ENCODE peak calls at places on chromosome X, in six cellular contexts. J is IMR-90, K is lower lobe of right lung, B is pancreas, N is heart right ventricle, F is transverse colon. S is an unnamed sample. For H3K27me3, the result is how much of the 10 kb centered on the place peaks cover.

GRCh38 chrX:115058276-115058675 is 40.9 kb upstream of the IL13RA2 start:
- DNase-seq in J (peak), K (no peak), B (no peak), N (no peak), F (no peak), S (peak)

GRCh38 chrX:133412246-133412645 is 3.0 kb downstream of the GPC4 start:
- DNase-seq in J (peak), K (no peak), B (no peak), N (no peak), F (no peak), S (peak)

GRCh38 chrX:48890934-48891401 is 6.6 kb downstream of the TIMM17B start:
- DNase-seq in J (no peak), K (peak), B (no peak), N (no peak), F (no peak), S (no peak)

GRCh38 chrX:101642086-101642485 is 17.6 kb downstream of the ARMCX2 start:
- DNase-seq in J (no peak), K (no peak), B (no peak), N (no peak), F (no peak), S (no peak)

GRCh38 chrX:129318375-129318774 is 204.9 kb downstream of the SMARCA1 start:
- DNase-seq in J (peak), K (no peak), B (no peak), N (no peak), F (no peak), S (peak)

GRCh38 chrX:107978707-107979307 is 3.4 kb downstream of the TEX13B start:
- DNase-seq in J (peak), K (no peak), B (no peak), N (no peak), F (no peak), S (peak)

GRCh38 chrX:16462912-16463311 is 187.0 kb upstream of the S100G start:
- DNase-seq in J (peak), K (no peak), B (no peak), N (no peak), F (no peak), S (peak)

GRCh38 chrX:24178441-24178840 is 28.9 kb downstream of the ZFX start:
- DNase-seq in J (no peak), K (no peak), B (no peak), N (no peak), F (no peak), S (no peak)

GRCh38 chrX:24100713-24101112 is 46.0 kb downstream of the EIF2S3 start:
- DNase-seq in J (peak), K (no peak), B (no peak), N (no peak), F (no peak), S (peak)

GRCh38 chrX:119181491-119181890 is 53.9 kb upstream of the KIAA1210 start:
- DNase-seq in J (no peak), K (no peak), B (no peak), N (no peak), F (peak), S (no peak)

GRCh38 chrX:150508461-150509367 is 59.7 kb upstream of the MTM1 start:
- DNase-seq in J (peak), K (peak), B (peak), N (peak), F (peak), S (no peak)

GRCh38 chrX:43940811-43941210 is 32.4 kb downstream of the NDP start:
- DNase-seq in J (peak), K (no peak), B (no peak), N (no peak), F (no peak), S (peak)

GRCh38 chrX:123773258-123773978 is 40.6 kb upstream of the THOC2 start:
- DNase-seq in J (no peak), K (no peak), B (no peak), N (no peak), F (no peak), S (no peak)

GRCh38 chrX:630922-631496 is 418 bp downstream of the SHOX start:
- DNase-seq in J (no peak), K (no peak), B (no peak), N (no peak), F (no peak), S (no peak)

GRCh38 chrX:37905436-37906147 is 58.2 kb upstream of the DYNLT3 start:
- DNase-seq in J (peak), K (no peak), B (peak), N (peak), F (no peak), S (peak)

GRCh38 chrX:41695464-41695863 is 6.7 kb downstream of the GPR34 start:
- DNase-seq in J (peak), K (no peak), B (no peak), N (no peak), F (no peak), S (no peak)

GRCh38 chrX:15549189-15550012 is 48.8 kb downstream of the BMX start:
- DNase-seq in J (no peak), K (no peak), B (no peak), N (no peak), F (no peak), S (no peak)

GRCh38 chrX:16445166-16445752 is 204.7 kb upstream of the S100G start:
- DNase-seq in J (peak), K (no peak), B (no peak), N (no peak), F (peak), S (peak)

GRCh38 chrX:70044541-70045245 is 5.0 kb downstream of the AWAT2 start:
- DNase-seq in J (peak), K (no peak), B (no peak), N (no peak), F (no peak), S (no peak)

GRCh38 chrX:70043685-70044084 is 6.1 kb downstream of the AWAT2 start:
- DNase-seq in J (no peak), K (no peak), B (no peak), N (no peak), F (no peak), S (no peak)

GRCh38 chrX:70049406-70049805 is 332 bp downstream of the AWAT2 start:
- DNase-seq in J (no peak), K (no peak), B (no peak), N (no peak), F (no peak), S (no peak)

GRCh38 chrX:70049925-70050324 is at the start of gene AWAT2:
- DNase-seq in J (no peak), K (no peak), B (no peak), N (no peak), F (no peak), S (no peak)

GRCh38 chrX:70046978-70047377 is 2.8 kb downstream of the AWAT2 start:
- DNase-seq in J (peak), K (no peak), B (no peak), N (no peak), F (no peak), S (no peak)
- TF ChIP-seq CTCF in J (no peak), K (no peak), B (no peak), N (no peak), F (no peak), S (no peak)

DNA sequence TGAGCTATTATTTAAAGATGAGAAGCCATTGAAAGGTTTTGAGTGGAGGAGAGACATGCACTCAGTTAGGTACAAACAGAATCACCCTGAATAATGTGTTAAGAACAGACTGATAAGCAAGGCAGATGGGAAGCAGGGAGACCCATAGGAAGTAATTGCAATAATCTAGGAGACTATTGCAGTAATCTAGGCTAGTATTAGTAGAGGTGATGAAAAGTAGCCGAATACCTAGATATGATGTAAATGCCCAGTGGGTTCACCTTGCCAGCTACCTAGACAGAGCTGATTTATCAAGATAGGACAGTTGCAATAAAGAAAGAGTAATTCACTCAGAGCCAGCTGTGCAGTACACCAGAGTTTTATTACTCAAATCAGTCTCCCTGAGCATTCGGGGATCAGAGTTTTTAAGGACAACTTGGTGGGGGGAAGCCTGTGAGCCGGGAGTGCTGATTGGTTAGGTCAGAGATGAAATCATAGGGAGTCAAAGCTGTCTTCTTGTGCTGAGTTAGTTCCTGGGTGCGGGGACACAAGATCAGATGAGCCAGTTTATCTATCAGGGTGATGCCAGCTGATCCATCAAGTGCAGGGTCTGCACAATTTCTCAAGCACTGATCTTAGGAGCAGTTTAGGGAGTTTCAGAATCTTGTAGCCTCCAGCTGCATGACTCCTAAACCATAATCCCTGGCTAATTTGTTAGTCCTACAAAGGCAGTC is 427.5 kb downstream of the RPA4 start:
- DNase-seq in J (no peak), K (no peak), B (no peak), N (no peak), F (no peak), S (no peak)
- H3K4me3 ChIP-seq in J (no peak), K (no peak), B (no peak), N (no peak), F (no peak), S (no peak)

DNA sequence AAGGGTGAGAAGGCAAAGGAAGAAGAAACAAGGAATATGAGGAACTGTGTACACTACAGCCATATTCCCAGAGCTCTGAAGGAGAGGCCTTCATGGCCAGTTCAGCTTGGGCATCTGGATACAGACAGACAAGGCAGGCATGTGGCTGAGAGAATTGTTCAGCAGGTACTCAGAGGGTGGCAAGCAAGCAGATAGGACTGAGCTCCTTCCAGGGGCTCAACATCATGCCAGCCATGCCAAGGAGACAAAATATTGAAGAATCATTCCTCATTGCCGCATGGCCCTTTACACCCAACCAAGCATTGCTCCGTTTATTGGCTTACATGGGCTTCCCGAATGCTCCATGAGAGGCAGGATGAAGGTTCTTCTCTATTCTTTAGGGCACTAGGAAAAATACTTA is 78.5 kb upstream of the EFNB1 start:
- DNase-seq in J (no peak), K (no peak), B (no peak), N (no peak), F (no peak), S (no peak)
- H3K27me3 ChIP-seq in J (under half), K (under half), B (under half), N (under half), F (under half), S (under half)

GRCh38 chrX:46912098-46912672 is at the start of gene JADE3:
- DNase-seq in J (peak), K (peak), B (peak), N (peak), F (peak), S (peak)
- TF ChIP-seq CTCF in J (no peak), K (no peak), B (no peak), N (no peak), F (no peak), S (no peak)

GRCh38 chrX:66018585-66019309 is 21.1 kb downstream of the VSIG4 start:
- DNase-seq in J (no peak), K (no peak), B (no peak), N (no peak), F (no peak), S (no peak)
- H3K4me3 ChIP-seq in J (no peak), K (peak), B (no peak), N (no peak), F (no peak), S (no peak)

GRCh38 chrX:140507982-140508305 is 3.1 kb upstream of the SOX3 start:
- DNase-seq in J (no peak), K (peak), B (peak), N (no peak), F (no peak), S (no peak)
- H3K27me3 ChIP-seq in J (half or more), K (half or more), B (under half), N (under half), F (half or more), S (under half)

GRCh38 chrX:8726031-8726652 is 5.8 kb downstream of the ANOS1 start:
- DNase-seq in J (no peak), K (no peak), B (no peak), N (no peak), F (no peak), S (no peak)

GRCh38 chrX:8728932-8729331 is 3.0 kb downstream of the ANOS1 start:
- DNase-seq in J (no peak), K (peak), B (no peak), N (no peak), F (no peak), S (no peak)

GRCh38 chrX:8721536-8721935 is 10.4 kb downstream of the ANOS1 start:
- DNase-seq in J (no peak), K (no peak), B (no peak), N (no peak), F (no peak), S (no peak)

DNA sequence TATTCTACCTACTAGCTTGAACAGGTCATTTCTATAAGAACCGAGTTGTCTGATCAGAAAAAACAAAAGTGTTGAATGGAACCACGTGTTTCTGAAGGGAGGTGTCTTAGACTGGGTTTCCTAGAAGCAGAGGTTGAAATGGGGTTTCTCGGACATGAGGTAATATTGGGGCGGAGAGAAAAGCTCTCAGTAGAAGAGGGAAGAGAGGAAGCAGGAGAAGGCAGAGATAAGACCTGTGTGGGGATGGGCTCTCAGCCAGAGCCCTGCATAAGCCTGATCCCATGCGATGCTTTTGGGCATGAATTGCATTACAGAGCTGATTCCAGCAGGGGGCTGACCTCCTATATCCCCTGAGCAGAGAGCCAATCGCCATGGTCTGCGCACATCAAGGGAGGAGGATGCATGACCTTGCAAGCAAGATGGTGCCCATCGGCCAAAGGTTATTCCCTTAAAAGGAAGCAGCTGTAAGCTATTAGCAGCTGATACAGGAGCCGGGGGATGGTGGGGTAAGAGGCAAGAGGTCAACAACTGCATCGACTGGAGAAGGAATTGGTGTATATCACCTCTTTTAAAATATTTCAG is 7.7 kb downstream of the ANOS1 start:
- DNase-seq in J (no peak), K (no peak), B (no peak), N (no peak), F (no peak), S (no peak)
- TF ChIP-seq CTCF in J (no peak), K (no peak), B (no peak), N (no peak), F (no peak), S (peak)

GRCh38 chrX:102837843-102838242 is 99.2 kb upstream of the RAB40AL start:
- DNase-seq in J (no peak), K (no peak), B (peak), N (no peak), F (no peak), S (no peak)

GRCh38 chrX:102835504-102836146 is 101.4 kb upstream of the RAB40AL start:
- DNase-seq in J (peak), K (no peak), B (no peak), N (no peak), F (no peak), S (peak)

GRCh38 chrX:102832661-102833060 is 104.4 kb upstream of the RAB40AL start:
- DNase-seq in J (peak), K (no peak), B (no peak), N (no peak), F (no peak), S (peak)

GRCh38 chrX:102833136-102833535 is 103.9 kb upstream of the RAB40AL start:
- DNase-seq in J (peak), K (no peak), B (no peak), N (no peak), F (no peak), S (peak)
- H3K4me3 ChIP-seq in J (no peak), K (no peak), B (no peak), N (no peak), F (no peak), S (no peak)

DNA sequence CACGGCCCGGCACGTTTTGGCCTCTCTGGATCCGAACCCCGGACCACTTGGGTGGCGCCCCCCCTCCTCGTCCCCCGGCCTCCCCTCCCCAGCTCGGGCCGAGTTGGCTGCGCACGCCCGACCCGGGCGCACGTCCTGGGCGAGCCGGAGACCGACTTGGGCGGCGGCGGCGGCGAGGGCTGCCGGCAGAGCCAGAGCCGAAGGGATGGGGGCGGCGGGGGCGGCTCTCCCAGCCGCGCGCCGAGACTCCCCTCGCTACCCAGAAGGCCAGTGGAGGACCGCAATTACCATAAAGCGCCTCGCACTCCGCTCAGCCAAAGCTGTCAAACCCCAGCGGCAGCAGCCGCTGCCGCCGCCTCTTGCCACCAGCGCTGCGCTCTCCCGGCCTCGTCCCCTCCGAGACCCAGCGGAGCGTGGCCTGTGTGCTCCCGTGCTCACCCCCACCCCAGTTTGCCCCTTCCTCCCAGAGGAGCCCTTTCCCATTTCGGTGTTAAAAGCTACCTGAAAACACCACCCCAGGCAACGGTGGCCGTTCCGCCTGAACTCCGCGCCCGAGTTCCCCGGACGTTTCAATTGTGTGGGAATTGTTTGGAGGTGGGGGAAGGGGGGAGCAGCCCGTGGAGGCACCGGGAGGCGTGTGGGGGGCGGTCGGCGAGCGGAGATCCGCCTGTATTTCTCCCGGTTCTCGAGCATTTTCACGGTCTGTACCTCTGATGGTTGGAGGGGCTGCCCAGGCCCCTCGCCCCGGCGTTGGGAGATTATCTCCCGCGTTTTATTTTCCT is 697 bp upstream of the BCOR start:
- DNase-seq in J (no peak), K (peak), B (peak), N (no peak), F (peak), S (no peak)
- H3K27me3 ChIP-seq in J (under half), K (under half), B (under half), N (under half), F (under half), S (under half)

GRCh38 chrX:155005190-155005589 is 17.3 kb downstream of the F8 start:
- DNase-seq in J (no peak), K (no peak), B (no peak), N (no peak), F (no peak), S (no peak)

GRCh38 chrX:155009994-155010472 is 12.5 kb downstream of the F8 start:
- DNase-seq in J (no peak), K (no peak), B (no peak), N (no peak), F (no peak), S (no peak)
- TF ChIP-seq CTCF in J (no peak), K (no peak), B (no peak), N (no peak), F (no peak), S (no peak)